ENCODE peak calls at places on chromosomes 13 and 19, in four cellular contexts. J, Z, N and W are unnamed samples.

GRCh38 chr13:45282994-45283393 is 58.0 kb downstream of the TPT1 start:
- DNase-seq in J (no peak), N (no peak), Z (no peak), W (no peak)

GRCh38 chr13:24683833-24684599 is 3.8 kb downstream of the ATP12A start:
- DNase-seq in J (peak), Z (peak), N (peak), W (peak)

GRCh38 chr19:50415661-50416033 is 3.1 kb upstream of the SPIB start:
- DNase-seq in N (no peak), Z (no peak), J (peak), W (no peak)

GRCh38 chr19:7743425-7743841 is 3.9 kb downstream of the CD209 start:
- DNase-seq in N (no peak), Z (no peak), J (peak), W (no peak)

GRCh38 chr13:107466326-107466725 is 749.0 kb downstream of the LIG4 start:
- DNase-seq in Z (no peak), J (no peak), N (no peak), W (no peak)

GRCh38 chr19:40341601-40342482 is 6.4 kb downstream of the C19orf47 start:
- DNase-seq in N (no peak), Z (no peak), J (no peak), W (no peak)

GRCh38 chr19:4338441-4339350 is at the start of gene STAP2:
- DNase-seq in Z (peak), N (no peak), J (peak), W (peak)

GRCh38 chr13:56861472-56861871 is 279.2 kb upstream of the PRR20A start:
- DNase-seq in J (no peak), N (no peak), Z (no peak), W (no peak)

GRCh38 chr13:34358811-34359513 is 541.0 kb downstream of the RFC3 start:
- DNase-seq in Z (no peak), N (no peak), J (no peak), W (no peak)

GRCh38 chr13:60134376-60134775 is 29.4 kb downstream of the DIAPH3 start:
- DNase-seq in J (no peak), Z (no peak), N (no peak), W (no peak)

GRCh38 chr13:21674271-21675009 is 3.6 kb downstream of the FGF9 start:
- DNase-seq in N (no peak), Z (peak), J (peak), W (peak)

GRCh38 chr13:112928958-112929777 is 39.8 kb upstream of the MCF2L start:
- DNase-seq in N (no peak), J (no peak), Z (no peak), W (peak)

GRCh38 chr19:38661166-38661565 is 13.7 kb downstream of the ACTN4 start:
- DNase-seq in J (no peak), N (no peak), Z (no peak), W (no peak)

GRCh38 chr13:94343243-94343585 is 136.3 kb downstream of the DCT start:
- DNase-seq in J (no peak), N (no peak), Z (no peak), W (no peak)

GRCh38 chr19:31506102-31506501 is 156.9 kb upstream of the TSHZ3 start:
- DNase-seq in N (no peak), J (no peak), Z (no peak), W (no peak)

GRCh38 chr19:11261902-11262839 is at the start of gene DOCK6:
- DNase-seq in Z (no peak), J (peak), N (no peak), W (peak)

GRCh38 chr13:51815848-51816247 is 11.9 kb upstream of the DHRS12 start:
- DNase-seq in N (no peak), J (no peak), Z (no peak), W (no peak)

GRCh38 chr13:34762312-34762711 is 179.8 kb upstream of the NBEA start:
- DNase-seq in Z (no peak), J (no peak), N (no peak), W (peak)

GRCh38 chr13:75934889-75935288 is 298.8 kb downstream of the LMO7 start:
- DNase-seq in J (no peak), Z (no peak), N (no peak), W (no peak)

GRCh38 chr13:79079351-79079839 is 326.7 kb downstream of the RBM26 start:
- DNase-seq in Z (no peak), N (no peak), J (no peak), W (no peak)

GRCh38 chr13:45301263-45301662 is 39.7 kb downstream of the TPT1 start:
- DNase-seq in N (no peak), Z (no peak), J (no peak), W (no peak)

GRCh38 chr19:39093761-39094160 is 9.6 kb downstream of the ACP7 start:
- DNase-seq in N (no peak), J (no peak), Z (no peak), W (no peak)

GRCh38 chr19:46924874-46925547 is 64.2 kb downstream of the ARHGAP35 start:
- DNase-seq in Z (no peak), J (peak), N (no peak), W (no peak)

GRCh38 chr13:95301947-95302386 is 716 bp upstream of the ABCC4 start:
- DNase-seq in N (no peak), J (no peak), Z (peak), W (peak)

GRCh38 chr13:80101040-80101439 is 239.9 kb downstream of the SPRY2 start:
- DNase-seq in J (no peak), N (no peak), Z (no peak), W (no peak)

GRCh38 chr13:23679214-23679613 is 109.0 kb downstream of the TNFRSF19 start:
- DNase-seq in Z (peak), J (no peak), N (no peak), W (peak)

GRCh38 chr19:42132851-42133528 is 744 bp upstream of the POU2F2 start:
- DNase-seq in Z (peak), J (peak), N (peak), W (peak)